ENCODE peak calls at places on chromosome 11, in seven cellular contexts. V is H9, Y is IMR-90, G is mesendoderm, R is H1, M is mesenchymal stem cell, L is neuronal stem cell. F is an unnamed sample.

GRCh38 chr11:29300441-29300840 is 716.4 kb downstream of the KCNA4 start:
- DNase-seq in V (no peak), Y (peak), G (peak), R (no peak), M (no peak), L (no peak), F (no peak)

GRCh38 chr11:102564110-102564509 is 33.6 kb upstream of the MMP7 start:
- DNase-seq in V (no peak), Y (peak), G (no peak), R (no peak), M (peak), L (no peak), F (peak)

GRCh38 chr11:121412000-121412587 is 40.0 kb upstream of the SORL1 start:
- DNase-seq in V (no peak), Y (no peak), G (no peak), R (no peak), M (no peak), L (no peak), F (no peak)

GRCh38 chr11:8807544-8808225 is 103.3 kb upstream of the AKIP1 start:
- DNase-seq in V (no peak), Y (peak), G (no peak), R (no peak), M (peak), L (no peak), F (no peak)

GRCh38 chr11:65887723-65888162 is 528 bp downstream of the FIBP start:
- DNase-seq in V (no peak), Y (peak), G (no peak), R (no peak), M (no peak), L (no peak), F (no peak)

GRCh38 chr11:77411238-77411637 is 62.7 kb downstream of the PAK1 start:
- DNase-seq in V (no peak), Y (peak), G (peak), R (no peak), M (peak), L (no peak), F (no peak)

GRCh38 chr11:108239076-108239475 is 16.2 kb downstream of the ATM start:
- DNase-seq in V (no peak), Y (no peak), G (no peak), R (no peak), M (no peak), L (no peak), F (no peak)

GRCh38 chr11:110525883-110526282 is 96.1 kb downstream of the FDX1 start:
- DNase-seq in V (no peak), Y (peak), G (no peak), R (no peak), M (peak), L (no peak), F (no peak)

GRCh38 chr11:96620464-96621044 is 230.7 kb downstream of the JRKL start:
- DNase-seq in V (no peak), Y (no peak), G (no peak), R (no peak), M (no peak), L (no peak), F (no peak)

GRCh38 chr11:1796297-1797011 is 32.7 kb upstream of the CTSD start:
- DNase-seq in V (peak), Y (no peak), G (peak), R (no peak), M (no peak), L (no peak), F (peak)

GRCh38 chr11:120305286-120305685 is 19.8 kb upstream of the TLCD5 start:
- DNase-seq in V (no peak), Y (no peak), G (no peak), R (no peak), M (no peak), L (no peak), F (no peak)

GRCh38 chr11:133134561-133135173 is 397.6 kb downstream of the OPCML start:
- DNase-seq in V (peak), Y (peak), G (peak), R (peak), M (no peak), L (peak), F (peak)

GRCh38 chr11:83292709-83293435 is 6.7 kb upstream of the CCDC90B start:
- DNase-seq in V (peak), Y (peak), G (peak), R (no peak), M (peak), L (peak), F (peak)

GRCh38 chr11:93936416-93936815 is 84.7 kb upstream of the HEPHL1 start:
- DNase-seq in V (no peak), Y (no peak), G (no peak), R (no peak), M (no peak), L (no peak), F (no peak)

GRCh38 chr11:23502821-23503220 is 642.5 kb upstream of the CCDC179 start:
- DNase-seq in V (no peak), Y (peak), G (peak), R (no peak), M (no peak), L (no peak), F (no peak)

GRCh38 chr11:94749367-94749766 is 18.8 kb upstream of the AMOTL1 start:
- DNase-seq in V (no peak), Y (no peak), G (no peak), R (no peak), M (no peak), L (no peak), F (peak)

GRCh38 chr11:117092951-117093590 is 5.2 kb downstream of the SIK3 start:
- DNase-seq in V (no peak), Y (no peak), G (no peak), R (no peak), M (no peak), L (no peak), F (no peak)

GRCh38 chr11:126465573-126466287 is 110.2 kb downstream of the ST3GAL4 start:
- DNase-seq in V (no peak), Y (no peak), G (no peak), R (no peak), M (no peak), L (no peak), F (no peak)

GRCh38 chr11:64834723-64835615 is 9.5 kb downstream of the CDC42BPG start:
- DNase-seq in V (no peak), Y (no peak), G (no peak), R (no peak), M (no peak), L (no peak), F (peak)

GRCh38 chr11:92111291-92111690 is 113.3 kb upstream of the FAT3 start:
- DNase-seq in V (no peak), Y (no peak), G (no peak), R (no peak), M (no peak), L (no peak), F (no peak)

GRCh38 chr11:114953039-114953438 is 274.7 kb downstream of the NXPE2 start:
- DNase-seq in V (no peak), Y (no peak), G (peak), R (no peak), M (no peak), L (no peak), F (no peak)

GRCh38 chr11:84437129-84438123 is 1151.3 kb upstream of the CCDC90B start:
- DNase-seq in V (peak), Y (no peak), G (peak), R (peak), M (no peak), L (peak), F (no peak)

DNA sequence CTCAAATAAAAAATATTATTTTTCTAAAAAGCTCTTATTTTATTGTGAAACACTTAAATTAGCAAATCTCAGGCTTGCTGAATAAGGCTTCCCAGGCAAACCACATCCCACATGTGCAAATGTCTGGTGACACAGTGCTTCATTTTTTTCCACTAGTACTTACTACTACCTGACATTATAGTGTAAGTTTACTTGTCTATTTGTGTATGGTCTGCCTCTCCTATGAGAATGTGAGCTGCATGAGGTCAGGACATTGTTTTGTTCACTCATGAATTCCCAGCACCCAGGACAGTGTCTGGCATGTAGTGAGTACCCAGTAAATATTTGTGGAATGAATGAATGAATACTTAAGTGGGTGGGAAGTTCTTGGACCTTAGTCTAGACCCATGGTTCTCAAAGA is 103.1 kb downstream of the PTPRJ start:
- DNase-seq in V (no peak), Y (peak), G (no peak), R (no peak), M (no peak), L (no peak), F (no peak)
- H3K18ac ChIP-seq in V (no peak), Y (no peak), G (no peak), R (no peak), M (no peak), L (no peak), F (no peak)

DNA sequence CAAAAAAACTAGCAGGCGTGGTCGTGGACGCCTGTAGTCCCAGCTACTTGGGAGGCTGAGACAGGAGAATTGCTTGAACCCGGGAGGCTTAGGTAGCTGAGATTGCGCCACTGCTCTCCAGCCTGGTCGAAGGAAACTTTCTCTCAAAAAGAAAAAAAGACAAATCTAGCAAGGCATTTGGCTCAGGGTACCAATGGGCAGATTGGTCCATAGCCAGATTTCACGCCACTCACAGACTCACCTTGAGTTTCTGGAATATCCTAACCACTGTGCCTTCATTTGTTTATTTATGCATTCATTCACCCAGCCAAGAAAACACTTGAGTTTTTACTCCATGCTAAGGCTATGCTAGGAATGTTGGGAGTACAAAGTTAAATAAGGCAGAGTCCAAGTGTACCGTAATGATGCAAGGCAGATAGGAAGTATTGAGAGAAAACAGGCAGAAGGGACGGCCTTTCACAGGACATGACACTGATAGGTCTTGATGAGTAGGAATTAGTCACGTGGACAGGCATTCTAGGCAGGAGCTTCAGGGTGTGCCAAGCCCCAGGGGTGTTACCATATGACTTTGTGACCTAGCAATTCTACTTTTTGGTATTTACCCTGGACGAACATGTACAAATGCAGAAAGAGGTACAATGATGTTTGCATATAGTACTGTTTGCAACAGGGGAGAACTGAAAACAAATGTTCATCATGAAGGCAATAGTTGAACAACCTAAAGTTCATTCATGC is 3.0 kb upstream of the PACSIN3 start:
- DNase-seq in V (no peak), Y (peak), G (no peak), R (no peak), M (peak), L (no peak), F (peak)
- H4K8ac ChIP-seq in V (no peak), Y (peak), G (no peak), R (no peak), M (no peak), L (no peak), F (no peak)

DNA sequence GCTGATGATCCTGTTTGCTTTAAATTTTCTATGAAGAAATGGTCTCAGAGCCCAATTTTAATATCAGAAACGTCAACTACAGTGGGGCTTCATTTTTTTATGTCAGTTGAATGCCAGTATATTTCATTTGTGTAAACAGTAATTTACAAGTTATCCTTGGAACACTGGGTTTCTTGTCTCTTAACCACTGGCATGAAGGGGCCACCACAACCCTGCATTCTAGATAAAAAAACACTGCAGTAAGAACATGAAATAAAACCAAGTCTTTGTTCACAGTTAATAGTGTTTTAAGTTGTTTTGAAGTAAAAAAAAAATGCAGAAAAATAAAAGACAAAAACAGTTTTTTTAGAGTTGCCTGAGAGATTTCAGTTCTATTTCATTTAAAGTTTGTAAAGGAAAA is 8.0 kb upstream of the DDI1 start:
- DNase-seq in V (no peak), Y (peak), G (no peak), R (no peak), M (peak), L (no peak), F (no peak)
- H3K18ac ChIP-seq in V (no peak), Y (no peak), G (no peak), R (no peak), M (no peak), L (no peak), F (no peak)

GRCh38 chr11:17428261-17428660 is 39.8 kb upstream of the KCNJ11 start:
- DNase-seq in V (no peak), Y (no peak), G (no peak), R (no peak), M (no peak), L (no peak), F (no peak)
- H4K8ac ChIP-seq in V (no peak), Y (no peak), G (no peak), R (no peak), M (no peak), L (no peak), F (no peak)

DNA sequence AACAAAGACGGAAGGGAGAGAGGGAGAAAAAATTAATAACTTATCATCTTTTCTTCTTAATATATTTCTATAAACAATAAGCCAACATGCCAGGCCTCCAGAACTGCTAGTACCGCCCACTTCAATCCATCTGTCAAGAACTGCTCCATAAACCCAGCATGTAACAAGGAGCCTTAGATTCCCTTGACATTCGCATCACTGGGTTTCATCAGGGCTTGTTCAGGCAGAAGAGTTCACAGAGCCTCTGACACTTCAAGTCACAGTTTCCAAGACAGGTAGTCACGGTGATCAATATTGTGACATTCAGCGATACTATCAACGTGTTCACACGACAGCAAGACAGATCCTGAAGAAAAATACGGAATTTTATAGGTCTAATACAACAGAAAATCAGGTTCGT is 61.7 kb downstream of the LARGE2 start:
- DNase-seq in V (no peak), Y (no peak), G (peak), R (no peak), M (no peak), L (no peak), F (no peak)
- H3K18ac ChIP-seq in V (no peak), Y (no peak), G (peak), R (no peak), M (no peak), L (no peak), F (no peak)

GRCh38 chr11:71055925-71056324 is 196.5 kb downstream of the SHANK2 start:
- DNase-seq in V (no peak), Y (no peak), G (no peak), R (no peak), M (no peak), L (no peak), F (no peak)
- H4K8ac ChIP-seq in V (no peak), Y (no peak), G (no peak), R (no peak), M (no peak), L (peak), F (no peak)